ENCODE peak calls at places on chromosomes 5 and 9, in five cellular contexts. T is left ventricle myocardium inferior, Z is coronary artery, Y is mucosa of descending colon, I is WTC11. M is an unnamed sample.

GRCh38 chr5:149358294-149358651 is 427 bp downstream of the PCYOX1L start:
- DNase-seq in I (no peak), Y (peak; percentile 71), Z (no peak), T (peak; percentile 42), M (peak; percentile 77)

GRCh38 chr9:36781532-36781931 is 208.8 kb downstream of the MELK start:
- DNase-seq in I (no peak), Y (no peak), Z (no peak), T (no peak), M (no peak)

GRCh38 chr9:96674914-96675538 is 19.9 kb upstream of the PRXL2C start:
- DNase-seq in I (no peak), Y (no peak), Z (no peak), T (no peak), M (no peak)

GRCh38 chr5:23506329-23507236 is 826 bp upstream of the PRDM9 start:
- DNase-seq in Z (no peak), Y (no peak), T (no peak), I (peak; percentile 51), M (no peak)

GRCh38 chr5:14270212-14270702 is 127.1 kb downstream of the TRIO start:
- DNase-seq in Y (no peak), I (peak; percentile 38), T (no peak), Z (peak; percentile 83), M (peak; percentile 49)

GRCh38 chr9:23783509-23783908 is 42.5 kb downstream of the ELAVL2 start:
- DNase-seq in Z (no peak), I (no peak), T (no peak), Y (no peak), M (no peak)

GRCh38 chr9:4762108-4762888 is 21.3 kb upstream of the AK3 start:
- DNase-seq in I (peak; percentile 84), T (peak; percentile 70), Y (peak; percentile 63), Z (peak; percentile 83), M (peak; percentile 80)

GRCh38 chr5:179438041-179438441 is 92.8 kb upstream of the ADAMTS2 start:
- DNase-seq in I (no peak), Z (no peak), Y (peak; percentile 46), T (no peak), M (peak; percentile 57)

GRCh38 chr9:36137392-36138004 is 965 bp downstream of the GLIPR2 start:
- DNase-seq in Y (no peak), Z (no peak), T (no peak), I (peak; percentile 22), M (peak; percentile 81)

GRCh38 chr5:139342423-139342723 is 719 bp downstream of the PAIP2 start:
- DNase-seq in I (no peak), T (no peak), Z (no peak), Y (no peak), M (no peak)

GRCh38 chr9:93110400-93110855 is 14.4 kb downstream of the CARD19 start:
- DNase-seq in T (no peak), Z (peak; percentile 70), I (no peak), Y (peak; percentile 51), M (peak; percentile 20)

GRCh38 chr5:10913181-10913810 is 152.3 kb upstream of the DAP start:
- DNase-seq in I (no peak), Z (no peak), Y (no peak), T (no peak), M (no peak)

GRCh38 chr5:111115229-111115628 is 23.1 kb downstream of the WDR36 start:
- DNase-seq in T (no peak), I (no peak), Z (no peak), Y (no peak), M (no peak)

GRCh38 chr5:151607304-151607703 is 16.2 kb upstream of the FAT2 start:
- DNase-seq in Y (no peak), Z (no peak), T (no peak), I (no peak), M (no peak)

GRCh38 chr9:127773245-127773644 is 5.2 kb downstream of the SH2D3C start:
- DNase-seq in I (no peak), Y (no peak), T (no peak), Z (no peak), M (no peak)

GRCh38 chr5:22889714-22890113 is 36.6 kb upstream of the CDH12 start:
- DNase-seq in I (no peak), Z (no peak), Y (no peak), T (no peak), M (no peak)

GRCh38 chr5:132263548-132264261 is 6.2 kb downstream of the PDLIM4 start:
- DNase-seq in Y (no peak), I (no peak), T (no peak), Z (peak; percentile 83), M (peak; percentile 75)

GRCh38 chr5:56323505-56323904 is 90.4 kb upstream of the ANKRD55 start:
- DNase-seq in Z (no peak), T (no peak), I (no peak), Y (no peak), M (no peak)

GRCh38 chr5:132457371-132458225 is 33.0 kb downstream of the IRF1 start:
- DNase-seq in I (no peak), T (no peak), Z (no peak), Y (peak; percentile 76), M (peak; percentile 65)

GRCh38 chr5:40410231-40410861 is 269.4 kb upstream of the PTGER4 start:
- DNase-seq in I (no peak), T (no peak), Y (no peak), Z (no peak), M (no peak)

GRCh38 chr5:8908055-8908683 is 637.7 kb downstream of the SEMA5A start:
- DNase-seq in Z (no peak), Y (no peak), I (peak; percentile 78), T (no peak), M (no peak)

GRCh38 chr9:134970719-134971118 is 53.0 kb upstream of the FCN1 start:
- DNase-seq in I (no peak), T (no peak), Z (no peak), Y (no peak), M (peak; percentile 39)

GRCh38 chr9:38689678-38690077 is 30.3 kb downstream of the FAM240B start:
- DNase-seq in Y (no peak), Z (no peak), T (no peak), I (peak; percentile 42), M (no peak)

GRCh38 chr5:66440202-66440680 is 156.0 kb upstream of the MAST4 start:
- DNase-seq in Y (no peak), T (peak; percentile 22), Z (no peak), I (no peak), M (peak; percentile 45)

GRCh38 chr9:89422151-89422918 is 75.6 kb downstream of the SEMA4D start:
- DNase-seq in Z (no peak), T (no peak), Y (peak; percentile 52), I (no peak), M (no peak)

GRCh38 chr5:107542831-107543231 is 127.9 kb downstream of the EFNA5 start:
- DNase-seq in T (peak; percentile 74), Y (peak; percentile 70), Z (peak; percentile 89), I (no peak), M (peak; percentile 86)

GRCh38 chr5:134242146-134242545 is 16.3 kb upstream of the PPP2CA start:
- DNase-seq in Y (no peak), I (no peak), Z (no peak), T (peak; percentile 30), M (no peak)

GRCh38 chr5:5145651-5146529 is 5.8 kb downstream of the ADAMTS16 start:
- DNase-seq in T (no peak), Z (no peak), Y (no peak), I (no peak), M (no peak)

GRCh38 chr9:100186356-100186755 is 87.3 kb downstream of the INVS start:
- DNase-seq in T (no peak), I (no peak), Y (no peak), Z (no peak), M (no peak)

GRCh38 chr9:77449177-77450092 is 198.7 kb downstream of the GNA14 start:
- DNase-seq in Z (no peak), I (no peak), Y (no peak), T (no peak), M (no peak)
- TF ChIP-seq CTCF in Z (no peak), I (no peak), Y (no peak), T (no peak), M (no peak)

GRCh38 chr9:107737610-107737986 is 248.0 kb upstream of the KLF4 start:
- DNase-seq in I (no peak), Y (no peak), Z (no peak), T (no peak), M (no peak)

GRCh38 chr9:107733530-107733907 is 243.9 kb upstream of the KLF4 start:
- DNase-seq in I (no peak), Z (peak; percentile 88), T (peak; percentile 61), Y (peak; percentile 69), M (peak; percentile 85)

GRCh38 chr9:107735821-107736220 is 246.3 kb upstream of the KLF4 start:
- DNase-seq in I (no peak), Y (no peak), T (no peak), Z (no peak), M (no peak)

GRCh38 chr9:107732781-107733529 is 243.4 kb upstream of the KLF4 start:
- DNase-seq in Y (no peak), T (no peak), I (no peak), Z (no peak), M (peak; percentile 80)

DNA sequence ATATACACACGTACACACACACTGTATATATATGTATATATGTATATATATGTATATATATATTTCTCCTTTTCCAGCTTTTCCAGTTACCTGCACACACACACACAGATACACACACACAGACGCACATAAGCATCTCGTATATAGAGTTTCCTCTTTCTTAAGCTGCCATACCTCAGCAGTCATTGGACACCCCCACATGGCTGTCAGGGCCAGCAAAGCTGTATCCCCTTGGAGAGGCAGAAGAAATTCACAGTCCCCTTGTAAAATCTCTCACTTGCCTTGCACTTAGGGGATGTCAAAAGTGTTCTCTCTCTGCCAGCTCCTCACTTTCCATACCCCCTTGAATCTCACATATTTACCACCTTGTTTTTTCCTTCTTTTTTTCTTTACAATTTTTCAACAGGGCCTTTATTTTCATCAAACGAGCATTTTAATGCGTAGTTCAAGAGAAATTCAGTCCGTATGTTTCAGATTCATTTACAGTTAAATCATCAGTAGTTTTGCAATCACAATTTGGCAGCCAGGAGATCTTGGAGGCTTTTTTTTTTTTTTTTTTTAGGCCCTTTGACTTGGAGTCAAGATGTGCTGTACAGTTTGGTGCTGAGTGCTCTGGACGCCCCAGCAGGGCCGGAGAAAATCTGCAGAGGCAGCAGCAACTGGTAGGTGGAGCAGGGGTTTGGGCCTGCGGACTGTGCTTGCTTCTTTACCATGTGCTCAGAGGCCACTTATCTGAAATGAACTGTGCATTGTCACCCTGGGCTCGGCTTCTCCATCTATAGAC is 244.9 kb upstream of the KLF4 start:
- DNase-seq in I (no peak), Z (no peak), Y (peak; percentile 61), T (peak; percentile 31), M (peak; percentile 34)
- TF ChIP-seq CTCF in I (no peak), Z (no peak), Y (no peak), T (no peak), M (no peak)

GRCh38 chr9:107484117-107484723 is 5.3 kb downstream of the KLF4 start:
- DNase-seq in Z (no peak), Y (no peak), T (no peak), I (peak; percentile 19), M (no peak)
- TF ChIP-seq CTCF in Z (peak; percentile 23), Y (no peak), T (peak; percentile 72), I (no peak), M (peak; percentile 57)

DNA sequence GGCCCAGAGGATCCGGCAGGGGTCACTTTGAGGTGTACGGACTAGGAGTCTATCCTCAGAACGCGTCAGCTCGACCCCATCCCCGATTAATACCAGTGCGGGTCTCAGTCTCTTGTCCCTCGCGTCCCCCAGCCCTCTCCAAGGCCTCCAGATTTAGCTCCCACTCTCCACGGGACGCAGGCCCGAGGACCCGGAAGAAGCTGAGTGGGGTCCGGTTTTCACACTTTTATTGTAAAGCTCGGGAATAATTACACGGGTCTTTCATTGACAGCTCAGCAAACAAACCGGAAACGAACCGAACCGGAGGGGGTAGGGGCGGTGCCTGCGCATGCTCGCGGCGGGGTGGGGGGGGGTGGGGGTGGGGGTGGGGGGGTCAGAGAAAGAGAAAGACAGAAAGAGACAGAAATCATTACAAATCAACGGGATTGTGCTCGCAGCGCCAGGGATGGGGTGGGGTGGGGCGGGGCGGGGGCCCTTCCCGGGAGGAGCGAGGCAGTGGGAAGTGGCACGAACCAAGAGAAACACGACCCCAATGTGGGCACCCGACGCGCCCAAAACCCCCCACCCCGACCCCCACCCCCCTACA is 27.9 kb downstream of the PCDH1 start:
- DNase-seq in Y (peak; percentile 74), T (peak; percentile 48), I (no peak), Z (no peak), M (peak; percentile 38)
- TF ChIP-seq CTCF in Y (no peak), T (no peak), I (no peak), Z (no peak), M (no peak)